ENCODE peak calls at places on chromosomes 3 and 15, in five cellular contexts. L is stimulated activated CD8-positive, alpha-beta memory T cell treated with anti-CD3 and anti-CD28 coated beads, Interleukin-12 subunit alpha, Interleukin-12 subunit beta, amount 100 ng/mL, for 1 hour; D is Panc1; G is occipital lobe; H is substantia nigra. U is an unnamed sample.

GRCh38 chr3:166685246-166685645 is 694.9 kb downstream of the ZBBX start:
- DNase-seq in L (no peak), D (no peak), G (no peak), H (no peak), U (no peak)

GRCh38 chr3:9384141-9384828 is 13.1 kb upstream of the SETD5 start:
- DNase-seq in L (no peak), D (no peak), G (no peak), H (no peak), U (no peak)

GRCh38 chr3:8996681-8997121 is 33.4 kb upstream of the RAD18 start:
- DNase-seq in L (no peak), D (no peak), G (peak; percentile 73), H (peak; percentile 69), U (peak; percentile 89)

GRCh38 chr15:60392986-60393811 is 4.6 kb downstream of the ANXA2 start:
- DNase-seq in L (no peak), D (peak; percentile 99), G (no peak), H (no peak), U (peak; percentile 78)

GRCh38 chr15:31337352-31338031 is 10.9 kb downstream of the KLF13 start:
- DNase-seq in L (no peak), D (no peak), G (no peak), H (no peak), U (no peak)

GRCh38 chr3:53675022-53675697 is 171.1 kb downstream of the CHDH start:
- DNase-seq in L (no peak), D (no peak), G (no peak), H (no peak), U (no peak)

GRCh38 chr3:101809178-101810022 is 30.4 kb downstream of the NXPE3 start:
- DNase-seq in L (peak; percentile 31), D (no peak), G (no peak), H (peak; percentile 2), U (peak; percentile 32)

GRCh38 chr15:90905306-90906180 is 2.4 kb downstream of the MAN2A2 start:
- DNase-seq in L (no peak), D (no peak), G (no peak), H (no peak), U (no peak)

GRCh38 chr15:74318376-74319137 is 48.9 kb downstream of the CYP11A1 start:
- DNase-seq in L (no peak), D (no peak), G (no peak), H (no peak), U (no peak)

GRCh38 chr3:9386501-9387321 is 10.7 kb upstream of the SETD5 start:
- DNase-seq in L (no peak), D (no peak), G (no peak), H (no peak), U (no peak)

GRCh38 chr15:43285609-43286037 is 18.9 kb upstream of the TGM5 start:
- DNase-seq in L (peak; percentile 39), D (peak; percentile 67), G (no peak), H (peak; percentile 22), U (peak; percentile 73)

GRCh38 chr3:23324745-23325144 is 121.6 kb downstream of the UBE2E2 start:
- DNase-seq in L (no peak), D (no peak), G (no peak), H (no peak), U (no peak)

GRCh38 chr15:66071160-66071559 is 182.4 kb downstream of the MEGF11 start:
- DNase-seq in L (no peak), D (no peak), G (no peak), H (no peak), U (no peak)

GRCh38 chr15:89068325-89068784 is 19.9 kb upstream of the ABHD2 start:
- DNase-seq in L (peak; percentile 7), D (no peak), G (peak; percentile 70), H (no peak), U (no peak)

GRCh38 chr3:43372809-43373587 is 86.7 kb downstream of the SNRK start:
- DNase-seq in L (no peak), D (no peak), G (no peak), H (no peak), U (no peak)

GRCh38 chr15:67542192-67542461 is 376 bp upstream of the MAP2K5 start:
- DNase-seq in L (no peak), D (no peak), G (no peak), H (no peak), U (no peak)

GRCh38 chr15:60534546-60534945 is 55.6 kb upstream of the ICE2 start:
- DNase-seq in L (no peak), D (no peak), G (no peak), H (no peak), U (no peak)

GRCh38 chr15:75167588-75168076 is 34.0 kb upstream of the C15orf39 start:
- DNase-seq in L (no peak), D (no peak), G (no peak), H (no peak), U (no peak)

GRCh38 chr3:149180057-149180573 is 41.5 kb downstream of the CP start:
- DNase-seq in L (no peak), D (peak; percentile 98), G (no peak), H (no peak), U (peak; percentile 12)

GRCh38 chr15:68411276-68411675 is 20.7 kb downstream of the ITGA11 start:
- DNase-seq in L (no peak), D (no peak), G (no peak), H (no peak), U (no peak)

GRCh38 chr15:70708839-70709238 is 54.5 kb downstream of the UACA start:
- DNase-seq in L (no peak), D (no peak), G (no peak), H (no peak), U (no peak)

GRCh38 chr3:94173667-94174434 is 111.0 kb downstream of the NSUN3 start:
- DNase-seq in L (no peak), D (no peak), G (no peak), H (no peak), U (no peak)

GRCh38 chr3:29478671-29479070 is 197.8 kb downstream of the RBMS3 start:
- DNase-seq in L (no peak), D (no peak), G (no peak), H (no peak), U (no peak)

GRCh38 chr3:23664459-23664858 is 141.3 kb upstream of the UBE2E1 start:
- DNase-seq in L (no peak), D (no peak), G (no peak), H (no peak), U (no peak)

GRCh38 chr3:127410137-127410488 is 122.3 kb upstream of the PRR20G start:
- DNase-seq in L (no peak), D (no peak), G (no peak), H (no peak), U (no peak)

GRCh38 chr3:183108002-183108449 is 8.7 kb upstream of the MCCC1 start:
- DNase-seq in L (no peak), D (no peak), G (no peak), H (no peak), U (no peak)

GRCh38 chr3:54917172-54917571 is 10.7 kb downstream of the LRTM1 start:
- DNase-seq in L (no peak), D (no peak), G (no peak), H (no peak), U (no peak)

GRCh38 chr3:125398952-125399351 is 23.8 kb upstream of the ZNF148 start:
- DNase-seq in L (no peak), D (no peak), G (no peak), H (no peak), U (no peak)

GRCh38 chr3:190581041-190581501 is 67.2 kb downstream of the IL1RAP start:
- DNase-seq in L (no peak), D (no peak), G (no peak), H (no peak), U (no peak)

GRCh38 chr3:138374573-138375134 is 26.3 kb downstream of the MRAS start:
- DNase-seq in L (no peak), D (no peak), G (no peak), H (no peak), U (no peak)

GRCh38 chr3:58625196-58625595 is 41.4 kb downstream of the FAM3D start:
- DNase-seq in L (no peak), D (no peak), G (no peak), H (no peak), U (no peak)